ENCODE peak calls at places on chromosomes 6 and 20, in nine cellular contexts. Y, V, E, A, Z, M, Q, I and T are unnamed samples.

GRCh38 chr20:15643713-15644112 is 929.5 kb downstream of the KIF16B start:
- DNase-seq in Z (no peak), V (no peak), Y (no peak), Q (no peak), M (peak; percentile 37), A (no peak), E (no peak), I (no peak), T (no peak)

GRCh38 chr6:89270951-89271721 is 44.0 kb downstream of the GABRR2 start:
- DNase-seq in Z (no peak), A (no peak), M (no peak), E (no peak), I (no peak), V (no peak), Q (no peak), Y (no peak), T (no peak)

GRCh38 chr6:2839195-2839981 is 2.3 kb downstream of the SERPINB1 start:
- DNase-seq in E (no peak), V (no peak), Q (no peak), I (peak; percentile 48), A (peak; percentile 36), Y (no peak), Z (no peak), M (peak; percentile 83), T (peak; percentile 24)

GRCh38 chr6:137853569-137854213 is 13.4 kb upstream of the TNFAIP3 start:
- DNase-seq in Y (no peak), M (no peak), E (no peak), V (no peak), Q (no peak), Z (no peak), A (no peak), I (no peak), T (no peak)

GRCh38 chr20:35145141-35145564 is 2.0 kb downstream of the EDEM2 start:
- DNase-seq in M (peak; percentile 70), E (no peak), I (no peak), Q (no peak), Z (no peak), A (no peak), V (no peak), Y (peak; percentile 41), T (no peak)

GRCh38 chr6:43013020-43013842 is 515 bp downstream of the MEA1 start:
- DNase-seq in Q (no peak), Z (no peak), Y (no peak), E (no peak), M (no peak), V (no peak), A (no peak), I (no peak), T (no peak)

GRCh38 chr20:16407251-16408067 is 165.8 kb downstream of the KIF16B start:
- DNase-seq in M (peak; percentile 36), I (no peak), A (no peak), Q (no peak), Y (no peak), V (no peak), E (no peak), Z (no peak), T (no peak)

GRCh38 chr20:10261702-10262101 is 43.1 kb downstream of the SNAP25 start:
- DNase-seq in I (no peak), V (no peak), A (no peak), E (no peak), Q (no peak), Y (no peak), M (no peak), Z (no peak), T (no peak)

GRCh38 chr6:42075159-42075838 is 25.0 kb downstream of the TAF8 start:
- DNase-seq in A (peak; percentile 84), Y (peak; percentile 78), E (peak; percentile 85), Q (peak; percentile 77), V (peak; percentile 83), I (peak; percentile 87), Z (peak; percentile 86), M (peak; percentile 62), T (peak; percentile 78)

GRCh38 chr6:42692151-42692911 is 30.1 kb downstream of the PRPH2 start:
- DNase-seq in I (no peak), Q (no peak), A (no peak), V (no peak), M (no peak), Y (no peak), Z (no peak), E (no peak), T (peak; percentile 38)

GRCh38 chr6:139743629-139744028 is 369.2 kb upstream of the CITED2 start:
- DNase-seq in I (no peak), Y (no peak), Z (no peak), A (no peak), E (no peak), V (no peak), M (peak; percentile 73), Q (no peak), T (no peak)

GRCh38 chr6:63844287-63844686 is 208.7 kb downstream of the PHF3 start:
- DNase-seq in M (no peak), Z (no peak), Q (no peak), I (no peak), Y (no peak), A (no peak), E (no peak), V (no peak), T (no peak)

DNA sequence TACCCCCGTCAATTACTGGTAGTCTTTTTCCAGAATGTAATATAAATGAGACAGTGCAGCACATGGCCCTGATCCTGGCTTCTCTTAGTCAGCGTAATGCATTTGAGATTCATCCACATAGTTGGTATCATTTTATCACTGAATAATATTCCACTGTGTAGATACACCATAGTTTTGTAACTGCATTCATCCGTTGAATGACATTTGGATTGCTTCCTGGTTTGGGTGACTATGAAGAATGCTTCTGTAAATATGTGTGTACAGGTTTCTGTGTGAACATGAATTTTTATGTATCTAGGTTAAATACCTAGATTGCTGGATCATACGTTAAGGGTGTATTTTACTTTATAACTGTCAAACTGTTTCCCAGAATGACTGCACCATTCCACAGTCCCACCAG is 62.6 kb upstream of the STMND1 start:
- DNase-seq in E (no peak), A (no peak), M (no peak), V (no peak), Z (no peak), Q (no peak), Y (no peak), I (no peak), T (no peak)
- TF ChIP-seq EP300 in E (no peak), A (no peak), M (no peak), V (no peak), Z (no peak), Q (no peak), Y (no peak), I (no peak), T (no peak)

GRCh38 chr20:32649697-32650471 is 23.9 kb downstream of the C20orf203 start:
- DNase-seq in Q (no peak), E (no peak), A (no peak), I (no peak), V (no peak), Z (no peak), M (no peak), Y (no peak), T (no peak)

GRCh38 chr20:32642257-32643046 is 31.3 kb downstream of the C20orf203 start:
- DNase-seq in A (no peak), Y (no peak), I (no peak), M (no peak), Z (no peak), E (no peak), V (no peak), Q (no peak), T (no peak)

GRCh38 chr20:32645134-32645533 is 28.6 kb downstream of the C20orf203 start:
- DNase-seq in I (no peak), Q (no peak), M (no peak), A (no peak), Y (no peak), V (no peak), E (no peak), Z (no peak), T (no peak)

GRCh38 chr20:32648761-32649615 is 24.8 kb downstream of the C20orf203 start:
- DNase-seq in V (no peak), E (no peak), M (peak; percentile 30), Z (no peak), I (no peak), Q (no peak), Y (no peak), A (no peak), T (no peak)

GRCh38 chr20:32646486-32646885 is 27.3 kb downstream of the C20orf203 start:
- DNase-seq in Q (no peak), M (no peak), E (no peak), Z (no peak), Y (no peak), V (no peak), A (no peak), I (no peak), T (no peak)
- TF ChIP-seq CTCF in Q (no peak), M (no peak), E (no peak), Z (no peak), Y (no peak), V (no peak), A (no peak), I (no peak), T (no peak)

DNA sequence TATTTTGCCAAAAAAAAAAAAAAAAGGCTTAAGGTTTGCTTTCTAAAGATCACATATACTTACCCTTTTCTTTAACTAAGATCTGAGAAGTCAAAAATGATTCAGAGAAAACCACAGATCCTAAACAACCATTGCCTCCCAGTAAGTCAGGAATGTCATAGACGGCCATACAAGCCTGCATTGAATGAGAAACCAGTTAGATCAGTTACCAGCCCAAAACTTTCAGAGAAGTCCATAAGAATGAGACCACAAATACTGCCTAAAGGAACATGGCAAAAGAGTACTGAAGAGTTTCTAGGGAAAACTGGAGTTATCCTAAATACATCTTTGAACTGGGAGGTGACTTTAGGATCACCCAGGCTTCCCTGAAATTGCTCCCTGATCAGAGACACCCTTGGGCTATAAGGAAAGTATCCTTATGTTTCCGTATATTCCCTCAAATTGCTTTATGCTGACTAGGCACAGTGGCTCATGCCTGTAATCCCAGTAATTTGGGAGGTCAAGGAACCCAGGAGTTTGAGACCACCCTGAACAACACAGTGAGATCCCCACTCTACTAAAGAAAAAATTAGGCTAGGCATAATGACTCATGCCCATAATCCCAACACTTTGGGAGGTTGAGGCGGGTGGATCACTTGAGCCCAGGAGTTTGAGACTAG is 79.4 kb upstream of the SLC4A11 start:
- DNase-seq in M (no peak), I (no peak), A (no peak), E (no peak), V (no peak), Q (no peak), Y (no peak), Z (no peak), T (no peak)
- H3K4me1 ChIP-seq in M (peaks cover 20% of the 10 kb centered on the region), I (peaks cover 10% of the 10 kb centered on the region), A (no peaks in the 10 kb centered on the region), E (no peaks in the 10 kb centered on the region), V (peaks cover 32% of the 10 kb centered on the region), Q (peaks cover 2% of the 10 kb centered on the region), Y (peaks cover 3% of the 10 kb centered on the region), Z (no peaks in the 10 kb centered on the region), T (no peaks in the 10 kb centered on the region)

GRCh38 chr6:31702421-31702818 is 704 bp downstream of the ABHD16A start:
- DNase-seq in E (no peak), Z (no peak), Y (no peak), Q (no peak), I (no peak), A (no peak), M (no peak), V (no peak), T (no peak)
- TF ChIP-seq EP300 in E (no peak), Z (no peak), Y (no peak), Q (no peak), I (no peak), A (no peak), M (no peak), V (no peak), T (no peak)

DNA sequence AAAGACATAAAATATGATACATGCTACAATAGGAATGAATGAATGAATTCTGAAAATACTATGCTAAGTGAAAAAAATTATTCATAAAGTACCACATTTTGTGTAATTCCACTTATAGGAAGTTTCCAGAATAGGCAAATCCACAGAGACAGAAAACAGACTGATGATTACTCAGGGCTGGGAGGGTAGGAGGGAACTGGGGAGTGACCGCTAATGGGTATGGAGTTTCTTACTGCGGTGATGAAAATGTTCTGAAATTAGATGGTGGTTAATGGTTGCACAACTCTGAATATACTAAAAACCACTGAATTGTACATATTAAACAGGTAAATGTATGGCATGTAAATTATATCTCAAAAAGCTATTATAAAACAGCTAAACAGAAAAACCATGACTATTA is 22.6 kb downstream of the FERMT1 start:
- DNase-seq in A (no peak), M (no peak), V (no peak), I (no peak), Q (no peak), Y (no peak), Z (no peak), E (no peak), T (no peak)
- TF ChIP-seq CTCF in A (no peak), M (no peak), V (no peak), I (no peak), Q (no peak), Y (no peak), Z (no peak), E (no peak), T (no peak)